ENCODE peak calls at places on chromosomes 13 and 19, in eight cellular contexts. D, Q, G, V, E, Z, C and R are unnamed samples.

GRCh38 chr19:1884719-1885334 is 469 bp downstream of the ABHD17A start:
- DNase-seq in D (no peak), Q (no peak), G (no peak), V (no peak), E (no peak), Z (no peak), C (no peak), R (no peak)

GRCh38 chr13:98447881-98448641 is 128.8 kb downstream of the STK24 start:
- DNase-seq in D (peak; percentile 75), Q (peak; percentile 47), G (no peak), V (no peak), E (no peak), Z (no peak), C (no peak), R (peak; percentile 63)

GRCh38 chr13:28286263-28286662 is 147.9 kb downstream of the PAN3 start:
- DNase-seq in D (no peak), Q (no peak), G (no peak), V (no peak), E (no peak), Z (no peak), C (no peak), R (no peak)

GRCh38 chr13:28329395-28330158 is 165.4 kb downstream of the FLT1 start:
- DNase-seq in D (no peak), Q (peak; percentile 15), G (peak; percentile 22), V (no peak), E (peak; percentile 42), Z (no peak), C (no peak), R (no peak)

GRCh38 chr13:75357576-75358295 is 124.2 kb downstream of the TBC1D4 start:
- DNase-seq in D (no peak), Q (peak; percentile 41), G (no peak), V (peak; percentile 67), E (no peak), Z (no peak), C (peak; percentile 30), R (peak; percentile 89)

GRCh38 chr13:38693641-38694040 is 6.8 kb downstream of the FREM2 start:
- DNase-seq in D (no peak), Q (no peak), G (no peak), V (no peak), E (peak; percentile 38), Z (no peak), C (no peak), R (peak; percentile 51)

GRCh38 chr19:33728141-33728540 is 68.5 kb upstream of the KCTD15 start:
- DNase-seq in D (no peak), Q (no peak), G (no peak), V (no peak), E (no peak), Z (no peak), C (no peak), R (no peak)

GRCh38 chr13:111256946-111257345 is 63.5 kb upstream of the TEX29 start:
- DNase-seq in D (no peak), Q (no peak), G (no peak), V (no peak), E (no peak), Z (no peak), C (no peak), R (no peak)

GRCh38 chr13:32737679-32738078 is 151.4 kb downstream of the PDS5B start:
- DNase-seq in D (no peak), Q (no peak), G (no peak), V (no peak), E (no peak), Z (no peak), C (no peak), R (no peak)

GRCh38 chr19:42246143-42246868 is 3.9 kb upstream of the GSK3A start:
- DNase-seq in D (peak; percentile 83), Q (peak; percentile 90), G (peak; percentile 82), V (no peak), E (peak; percentile 67), Z (peak; percentile 68), C (peak; percentile 69), R (peak; percentile 85)

GRCh38 chr13:34420975-34421719 is 520.9 kb upstream of the NBEA start:
- DNase-seq in D (no peak), Q (no peak), G (no peak), V (no peak), E (no peak), Z (no peak), C (no peak), R (no peak)

GRCh38 chr19:10226376-10227214 is 4.5 kb downstream of the S1PR2 start:
- DNase-seq in D (peak; percentile 80), Q (peak; percentile 35), G (peak; percentile 95), V (no peak), E (peak; percentile 78), Z (peak; percentile 58), C (no peak), R (no peak)

GRCh38 chr13:21051675-21052074 is 9.7 kb downstream of the LATS2 start:
- DNase-seq in D (no peak), Q (no peak), G (no peak), V (no peak), E (no peak), Z (peak; percentile 3), C (no peak), R (no peak)

GRCh38 chr13:106234656-106235055 is 300.8 kb downstream of the EFNB2 start:
- DNase-seq in D (no peak), Q (no peak), G (no peak), V (no peak), E (no peak), Z (no peak), C (no peak), R (no peak)

GRCh38 chr13:23668557-23668956 is 98.3 kb downstream of the TNFRSF19 start:
- DNase-seq in D (no peak), Q (no peak), G (no peak), V (no peak), E (no peak), Z (no peak), C (no peak), R (no peak)
- H3K4me1 ChIP-seq in D (no peaks in the 10 kb centered on the region), Q (no peaks in the 10 kb centered on the region), G (no peaks in the 10 kb centered on the region), V (no peaks in the 10 kb centered on the region), E (peaks cover 6% of the 10 kb centered on the region), Z (no peaks in the 10 kb centered on the region), C (no peaks in the 10 kb centered on the region), R (no peaks in the 10 kb centered on the region)

DNA sequence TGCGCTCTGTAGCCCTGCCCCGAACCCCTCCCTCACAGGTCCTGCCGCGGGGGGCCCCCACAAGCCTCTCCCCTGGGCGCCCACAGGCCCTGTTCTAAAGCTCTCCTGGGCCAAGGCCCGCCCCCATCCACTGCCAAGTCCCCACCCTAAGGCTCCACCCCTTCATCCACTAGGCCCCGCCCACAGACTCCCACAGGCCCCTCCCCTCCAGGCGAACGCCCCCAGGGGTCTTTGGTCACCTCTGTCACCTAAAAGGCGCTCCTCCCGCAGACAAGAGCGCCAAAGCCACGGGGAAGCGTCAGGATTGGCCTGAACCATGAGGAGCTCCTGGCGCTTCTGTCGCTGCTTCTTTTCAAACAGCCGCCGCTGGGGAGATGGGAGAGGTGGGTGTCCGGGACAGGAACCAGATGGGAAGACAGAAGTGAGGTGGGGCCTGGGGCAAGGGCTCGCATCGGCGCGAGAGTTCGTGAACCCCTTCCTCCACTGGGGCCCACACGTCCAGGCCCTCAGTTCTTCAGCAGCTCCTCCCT is 2.3 kb downstream of the TULP2 start:
- DNase-seq in D (peak; percentile 82), Q (peak; percentile 45), G (peak; percentile 81), V (no peak), E (peak; percentile 71), Z (peak; percentile 51), C (peak; percentile 46), R (peak; percentile 53)
- H3K4me3 ChIP-seq in D (no peak overlapping the region), Q (no peak overlapping the region), G (peak overlapping the region; percentile 33), V (no peak overlapping the region), E (peak overlapping the region; percentile 22), Z (peak overlapping the region; percentile 25), C (peak overlapping the region; percentile 18), R (no peak overlapping the region)

DNA sequence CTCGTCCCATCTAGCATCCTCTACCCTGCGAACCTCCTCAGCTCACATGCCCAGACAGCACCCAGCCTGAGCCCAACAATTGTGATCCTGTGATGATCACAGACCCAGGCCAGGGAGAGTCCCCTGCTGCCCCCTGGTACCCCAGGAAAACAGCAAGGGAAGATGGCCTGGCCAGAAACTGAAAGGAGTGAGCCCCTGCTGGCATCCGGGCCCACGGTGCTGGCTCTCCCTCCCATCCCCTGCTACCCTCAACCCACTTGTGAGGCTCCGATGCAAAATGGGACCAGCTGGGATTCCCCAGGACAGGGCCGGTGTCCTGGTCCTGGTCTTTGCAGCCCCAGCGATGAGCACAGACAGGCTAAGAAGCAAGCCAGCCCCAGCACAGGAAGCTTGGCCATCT is 14.1 kb downstream of the RANBP3 start:
- DNase-seq in D (peak; percentile 20), Q (no peak), G (no peak), V (no peak), E (no peak), Z (no peak), C (peak; percentile 6), R (no peak)
- H3K27ac ChIP-seq in D (no peak overlapping the region), Q (peak overlapping the region; percentile 94), G (no peak overlapping the region), V (peak overlapping the region; percentile 87), E (peak overlapping the region; percentile 80), Z (no peak overlapping the region), C (no peak overlapping the region), R (peak overlapping the region; percentile 66)

GRCh38 chr19:3398114-3398899 is 31.9 kb downstream of the NFIC start:
- DNase-seq in D (peak; percentile 84), Q (peak; percentile 88), G (peak; percentile 82), V (no peak), E (peak; percentile 82), Z (peak; percentile 62), C (peak; percentile 70), R (no peak)
- H3K4me1 ChIP-seq in D (peaks cover 31% of the 10 kb centered on the region), Q (peaks cover 47% of the 10 kb centered on the region), G (peaks cover 5% of the 10 kb centered on the region), V (no peaks in the 10 kb centered on the region), E (peaks cover 28% of the 10 kb centered on the region), Z (peaks cover 12% of the 10 kb centered on the region), C (peaks cover 64% of the 10 kb centered on the region), R (peaks cover 5% of the 10 kb centered on the region)

DNA sequence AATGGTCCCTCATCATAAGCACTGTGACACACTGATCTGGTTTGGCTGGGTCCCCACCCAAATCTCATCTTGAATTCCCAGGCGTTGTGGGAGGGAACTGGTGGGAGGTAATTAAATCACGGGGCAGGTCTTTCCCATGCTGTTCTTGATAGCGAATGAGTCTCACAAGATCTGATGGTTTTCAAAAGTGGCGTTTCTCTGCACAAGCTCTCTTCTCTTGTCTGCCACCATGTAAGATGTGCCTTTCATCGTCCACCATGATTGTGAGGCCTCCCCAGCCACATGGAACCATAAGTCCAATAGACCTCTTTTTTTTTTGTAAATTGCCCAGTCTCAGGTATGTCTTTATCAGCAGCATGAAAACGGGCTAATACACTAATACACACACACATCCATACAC is 6.9 kb upstream of the GPR4 start:
- DNase-seq in D (no peak), Q (no peak), G (no peak), V (no peak), E (no peak), Z (no peak), C (no peak), R (no peak)
- H3K4me3 ChIP-seq in D (no peak overlapping the region), Q (no peak overlapping the region), G (no peak overlapping the region), V (no peak overlapping the region), E (no peak overlapping the region), Z (no peak overlapping the region), C (no peak overlapping the region), R (no peak overlapping the region)